ENCODE peak calls at places on chromosomes 7 and 10, in four cellular contexts. W, V, U and G are unnamed samples.
A peak's percentile ranks its signal among the peaks of the same experiment; 100 is the strongest.

GRCh38 chr7:30752484-30752883 is 549 bp downstream of the INMT start:
- DNase-seq in W (no peak), V (no peak), U (no peak), G (no peak)

GRCh38 chr7:17651926-17652385 is 288.3 kb downstream of the SNX13 start:
- DNase-seq in W (no peak), V (no peak), U (no peak), G (no peak)

GRCh38 chr7:98870071-98870651 is 347 bp upstream of the TMEM130 start:
- DNase-seq in W (peak; percentile 43), V (peak; percentile 79), U (peak; percentile 55), G (peak; percentile 56)

GRCh38 chr7:134639061-134639460 is 7.6 kb upstream of the BPGM start:
- DNase-seq in W (no peak), V (no peak), U (no peak), G (no peak)

GRCh38 chr7:45684910-45685618 is 110.9 kb downstream of the ADCY1 start:
- DNase-seq in W (no peak), V (no peak), U (no peak), G (no peak)

GRCh38 chr7:38211486-38211885 is 33.4 kb downstream of the STARD3NL start:
- DNase-seq in W (no peak), V (no peak), U (no peak), G (no peak)

GRCh38 chr7:147708871-147709270 is 881.7 kb upstream of the C7orf33 start:
- DNase-seq in W (no peak), V (no peak), U (no peak), G (no peak)

GRCh38 chr7:77306231-77307067 is 106.8 kb upstream of the FGL2 start:
- DNase-seq in W (no peak), V (no peak), U (no peak), G (no peak)

GRCh38 chr10:58512470-58513188 is at the start of gene BICC1:
- DNase-seq in W (peak; percentile 25), V (peak; percentile 52), U (no peak), G (no peak)